ENCODE peak calls at places on chromosomes 12 and 14, in six cellular contexts. K, E, D, M, F and S are unnamed samples.

GRCh38 chr12:51381226-51382079 is 9.8 kb downstream of the GALNT6 start:
- DNase-seq in K (no peak), D (no peak), M (no peak), F (no peak), E (no peak), S (no peak)

GRCh38 chr14:68823434-68824206 is 30.8 kb upstream of the ZFP36L1 start:
- DNase-seq in K (no peak), F (no peak), D (peak; percentile 79), M (no peak), E (no peak), S (no peak)

GRCh38 chr14:35332517-35333346 is 40.5 kb downstream of the PSMA6 start:
- DNase-seq in E (no peak), M (no peak), F (no peak), K (no peak), D (no peak), S (no peak)

GRCh38 chr12:93015970-93016751 is 87.1 kb upstream of the EEA1 start:
- DNase-seq in E (no peak), M (no peak), F (no peak), K (no peak), D (peak; percentile 97), S (no peak)

GRCh38 chr12:46652692-46653091 is 173.1 kb downstream of the SLC38A4 start:
- DNase-seq in K (no peak), D (no peak), F (no peak), E (no peak), M (no peak), S (no peak)

GRCh38 chr14:95495093-95495492 is 21.4 kb downstream of the SYNE3 start:
- DNase-seq in D (no peak), K (no peak), F (no peak), E (no peak), M (no peak), S (no peak)

GRCh38 chr12:119393685-119394084 is 59.2 kb downstream of the CCDC60 start:
- DNase-seq in D (no peak), E (no peak), F (no peak), K (no peak), M (no peak), S (no peak)

GRCh38 chr12:123478762-123479161 is 20.8 kb downstream of the SNRNP35 start:
- DNase-seq in M (no peak), F (no peak), K (no peak), D (no peak), E (no peak), S (no peak)

GRCh38 chr14:32438511-32438910 is 109.4 kb downstream of the AKAP6 start:
- DNase-seq in M (no peak), D (no peak), E (no peak), F (no peak), K (no peak), S (no peak)

GRCh38 chr14:20455355-20456300 is 602 bp downstream of the APEX1 start:
- DNase-seq in F (no peak), M (peak; percentile 58), E (no peak), K (no peak), D (no peak), S (no peak)

GRCh38 chr12:44876554-44877275 is 600 bp upstream of the NELL2 start:
- DNase-seq in K (no peak), F (peak; percentile 27), E (peak; percentile 16), M (peak; percentile 23), D (no peak), S (peak; percentile 25)

GRCh38 chr14:64768401-64769095 is 64.3 kb downstream of the PLEKHG3 start:
- DNase-seq in D (no peak), E (no peak), M (no peak), F (no peak), K (no peak), S (no peak)

GRCh38 chr14:29144598-29144997 is 378.0 kb downstream of the FOXG1 start:
- DNase-seq in E (no peak), D (no peak), F (no peak), M (no peak), K (no peak), S (no peak)

GRCh38 chr12:87981495-87981894 is 47.7 kb downstream of the C12orf50 start:
- DNase-seq in K (no peak), D (no peak), F (no peak), E (no peak), M (no peak), S (no peak)

GRCh38 chr12:95736631-95737030 is 53.9 kb downstream of the NTN4 start:
- DNase-seq in K (no peak), D (no peak), F (no peak), M (no peak), E (no peak), S (no peak)

GRCh38 chr14:20179880-20180279 is 10.8 kb upstream of the OR11G2 start:
- DNase-seq in K (no peak), D (no peak), M (no peak), F (no peak), E (no peak), S (no peak)

GRCh38 chr12:75478395-75478794 is 2.2 kb upstream of the GLIPR1 start:
- DNase-seq in F (no peak), M (no peak), K (peak; percentile 28), D (no peak), E (no peak), S (no peak)

GRCh38 chr14:46433381-46433780 is 218.2 kb downstream of the RPL10L start:
- DNase-seq in F (no peak), D (no peak), E (no peak), M (no peak), K (no peak), S (no peak)

GRCh38 chr12:124675881-124676688 is 108.7 kb upstream of the NCOR2 start:
- DNase-seq in M (no peak), K (no peak), F (no peak), D (no peak), E (no peak), S (no peak)

GRCh38 chr12:63753743-63754142 is 26.0 kb upstream of the RXYLT1 start:
- DNase-seq in M (no peak), D (no peak), E (no peak), K (no peak), F (no peak), S (no peak)

GRCh38 chr14:51963164-51963733 is 26.1 kb upstream of the RTRAF start:
- DNase-seq in M (no peak), K (no peak), F (no peak), D (no peak), E (no peak), S (no peak)

GRCh38 chr12:105064564-105065222 is 19.6 kb downstream of the ALDH1L2 start:
- DNase-seq in M (no peak), D (no peak), F (no peak), K (no peak), E (no peak), S (no peak)

GRCh38 chr14:46322076-46322475 is 329.5 kb downstream of the RPL10L start:
- DNase-seq in F (peak; percentile 33), E (no peak), D (no peak), M (no peak), K (no peak), S (no peak)

GRCh38 chr14:103725739-103726395 is 10.3 kb downstream of the ZFYVE21 start:
- DNase-seq in K (no peak), D (no peak), E (no peak), M (no peak), F (no peak), S (no peak)

GRCh38 chr14:85471744-85472143 is 58.2 kb upstream of the FLRT2 start:
- DNase-seq in D (peak; percentile 77), F (peak; percentile 9), K (no peak), E (no peak), M (no peak), S (no peak)

GRCh38 chr14:102630405-102630804 is 38.0 kb downstream of the RCOR1 start:
- DNase-seq in E (no peak), F (no peak), D (no peak), M (no peak), K (no peak), S (no peak)

GRCh38 chr14:70234066-70234950 is 45.6 kb upstream of the SLC8A3 start:
- DNase-seq in F (no peak), M (no peak), E (no peak), K (no peak), D (no peak), S (no peak)

GRCh38 chr14:77339407-77339806 is 18.6 kb downstream of the GSTZ1 start:
- DNase-seq in K (no peak), E (no peak), F (no peak), D (no peak), M (no peak), S (no peak)

GRCh38 chr14:70018713-70019201 is 139.5 kb downstream of the SMOC1 start:
- DNase-seq in D (no peak), M (no peak), E (no peak), F (no peak), K (no peak), S (no peak)

GRCh38 chr14:33026850-33027420 is 88.3 kb downstream of the NPAS3 start:
- DNase-seq in M (no peak), D (no peak), F (no peak), E (no peak), K (no peak), S (no peak)

GRCh38 chr14:53954551-53955233 is 1.9 kb downstream of the BMP4 start:
- DNase-seq in D (no peak), K (no peak), F (no peak), M (no peak), E (no peak), S (no peak)

GRCh38 chr12:65946419-65946818 is 122.1 kb downstream of the HMGA2 start:
- DNase-seq in F (no peak), M (no peak), D (no peak), K (no peak), E (no peak), S (no peak)

DNA sequence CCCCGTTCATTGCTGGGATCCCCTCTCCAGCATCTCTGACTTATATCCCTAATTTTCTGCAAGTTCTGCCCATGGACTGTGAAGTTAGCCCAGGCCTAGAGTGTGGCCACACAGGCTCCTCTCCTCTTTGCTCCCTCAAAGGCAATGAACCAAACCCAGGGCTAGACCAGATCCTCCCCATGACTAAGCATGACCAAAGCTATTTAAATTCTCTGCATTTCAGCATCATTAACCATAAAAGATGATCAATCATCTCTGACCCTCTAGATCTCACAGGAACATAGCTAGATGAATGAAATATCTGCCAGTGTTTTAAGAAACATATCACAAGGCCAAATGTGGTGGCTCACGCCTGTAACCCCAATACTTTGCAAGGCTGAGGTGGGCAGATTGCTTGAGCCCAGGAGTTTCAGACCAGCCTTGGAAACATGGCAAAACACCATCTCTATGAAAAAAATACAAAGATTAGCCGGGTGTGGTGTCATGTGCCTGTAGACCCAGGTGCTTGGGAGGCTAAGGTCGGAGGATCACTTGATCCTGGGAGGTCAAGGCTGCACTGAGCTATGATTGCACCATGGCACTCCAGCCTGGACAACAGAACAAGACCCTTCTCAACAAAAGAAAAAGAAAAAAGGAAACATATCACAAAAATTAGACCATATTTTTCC is 2.2 kb upstream of the KRT3 start:
- DNase-seq in E (no peak), F (no peak), K (no peak), M (peak; percentile 54), D (no peak), S (no peak)
- TF ChIP-seq POLR2A in E (no peak), F (no peak), K (no peak), M (no peak), D (no peak), S (no peak)

GRCh38 chr12:52899338-52900035 is 5.4 kb downstream of the KRT8 start:
- DNase-seq in E (no peak), K (no peak), F (no peak), D (no peak), M (no peak), S (no peak)
- TF ChIP-seq POLR2AphosphoS5 in E (no peak), K (no peak), F (no peak), D (peak; percentile 13), M (no peak), S (no peak)

GRCh38 chr14:22164616-22165015 is 424.4 kb downstream of the DAD1 start:
- DNase-seq in E (no peak), D (no peak), M (no peak), K (no peak), F (no peak), S (no peak)
- TF ChIP-seq TAF1 in E (no peak), D (no peak), M (no peak), K (no peak), F (no peak), S (no peak)

GRCh38 chr12:109461846-109462766 is 15.0 kb downstream of the KCTD10 start:
- DNase-seq in E (no peak), D (peak; percentile 43), K (no peak), M (peak; percentile 34), F (no peak), S (no peak)
- TF ChIP-seq POLR2A in E (no peak), D (no peak), K (no peak), M (no peak), F (no peak), S (no peak)